ENCODE peak calls at places on chromosomes 7 and 10, in ten cellular contexts. One of them, this sample, is unnamed.

GRCh38 chr7:23654508-23654907 is 25.5 kb upstream of the FAM221A start:
- DNase-seq in GM10248: no peak
- DNase-seq in PC-9: no peak
- DNase-seq in RPMI7951: no peak
- DNase-seq in stimulated activated CD4-positive, alpha-beta T cell treated with anti-CD3 and anti-CD28 coated beads, TNF-alpha, amount 100 ng/mL, for 1 hour: no peak
- DNase-seq in activated effector memory CD4-positive, alpha-beta T cell treated with anti-CD3 and anti-CD28 coated beads, Interleukin-2, amount 50 U/mL, for 16 hours: no peak
- DNase-seq in hypothalamus: no peak
- DNase-seq in NCI-H510A treated with DMSO at 0.1 percent for 48 hours: no peak
- DNase-seq in caudate nucleus: no peak
- DNase-seq in activated T-cell treated with anti-CD3 and anti-CD28 coated beads for 1 hour: no peak
- DNase-seq in this sample: no peak

GRCh38 chr7:1385086-1385808 is 74.0 kb downstream of the MICALL2 start:
- DNase-seq in GM10248: no peak
- DNase-seq in PC-9: no peak
- DNase-seq in RPMI7951: no peak
- DNase-seq in stimulated activated CD4-positive, alpha-beta T cell treated with anti-CD3 and anti-CD28 coated beads, TNF-alpha, amount 100 ng/mL, for 1 hour: no peak
- DNase-seq in activated effector memory CD4-positive, alpha-beta T cell treated with anti-CD3 and anti-CD28 coated beads, Interleukin-2, amount 50 U/mL, for 16 hours: no peak
- DNase-seq in hypothalamus: no peak
- DNase-seq in NCI-H510A treated with DMSO at 0.1 percent for 48 hours: no peak
- DNase-seq in caudate nucleus: no peak
- DNase-seq in activated T-cell treated with anti-CD3 and anti-CD28 coated beads for 1 hour: no peak
- DNase-seq in this sample: no peak

GRCh38 chr7:89796481-89796880 is 357.8 kb upstream of the STEAP1 start:
- DNase-seq in GM10248: no peak
- DNase-seq in PC-9: no peak
- DNase-seq in RPMI7951: no peak
- DNase-seq in stimulated activated CD4-positive, alpha-beta T cell treated with anti-CD3 and anti-CD28 coated beads, TNF-alpha, amount 100 ng/mL, for 1 hour: no peak
- DNase-seq in activated effector memory CD4-positive, alpha-beta T cell treated with anti-CD3 and anti-CD28 coated beads, Interleukin-2, amount 50 U/mL, for 16 hours: no peak
- DNase-seq in hypothalamus: no peak
- DNase-seq in NCI-H510A treated with DMSO at 0.1 percent for 48 hours: no peak
- DNase-seq in caudate nucleus: no peak
- DNase-seq in activated T-cell treated with anti-CD3 and anti-CD28 coated beads for 1 hour: no peak
- DNase-seq in this sample: no peak

GRCh38 chr10:48603421-48604038 is 1.3 kb downstream of the ARHGAP22 start:
- DNase-seq in GM10248: no peak
- DNase-seq in PC-9: no peak
- DNase-seq in RPMI7951: no peak
- DNase-seq in stimulated activated CD4-positive, alpha-beta T cell treated with anti-CD3 and anti-CD28 coated beads, TNF-alpha, amount 100 ng/mL, for 1 hour: no peak
- DNase-seq in activated effector memory CD4-positive, alpha-beta T cell treated with anti-CD3 and anti-CD28 coated beads, Interleukin-2, amount 50 U/mL, for 16 hours: peak
- DNase-seq in hypothalamus: no peak
- DNase-seq in NCI-H510A treated with DMSO at 0.1 percent for 48 hours: no peak
- DNase-seq in caudate nucleus: no peak
- DNase-seq in activated T-cell treated with anti-CD3 and anti-CD28 coated beads for 1 hour: no peak
- DNase-seq in this sample: no peak

GRCh38 chr7:112449353-112449752 is 907 bp upstream of the IFRD1 start:
- DNase-seq in GM10248: peak
- DNase-seq in PC-9: peak
- DNase-seq in RPMI7951: peak
- DNase-seq in stimulated activated CD4-positive, alpha-beta T cell treated with anti-CD3 and anti-CD28 coated beads, TNF-alpha, amount 100 ng/mL, for 1 hour: no peak
- DNase-seq in activated effector memory CD4-positive, alpha-beta T cell treated with anti-CD3 and anti-CD28 coated beads, Interleukin-2, amount 50 U/mL, for 16 hours: peak
- DNase-seq in hypothalamus: no peak
- DNase-seq in NCI-H510A treated with DMSO at 0.1 percent for 48 hours: no peak
- DNase-seq in caudate nucleus: no peak
- DNase-seq in activated T-cell treated with anti-CD3 and anti-CD28 coated beads for 1 hour: peak
- DNase-seq in this sample: no peak

GRCh38 chr7:45138433-45139267 is 18.9 kb upstream of the RAMP3 start:
- DNase-seq in GM10248: no peak
- DNase-seq in PC-9: no peak
- DNase-seq in RPMI7951: no peak
- DNase-seq in stimulated activated CD4-positive, alpha-beta T cell treated with anti-CD3 and anti-CD28 coated beads, TNF-alpha, amount 100 ng/mL, for 1 hour: no peak
- DNase-seq in activated effector memory CD4-positive, alpha-beta T cell treated with anti-CD3 and anti-CD28 coated beads, Interleukin-2, amount 50 U/mL, for 16 hours: no peak
- DNase-seq in hypothalamus: no peak
- DNase-seq in NCI-H510A treated with DMSO at 0.1 percent for 48 hours: no peak
- DNase-seq in caudate nucleus: no peak
- DNase-seq in activated T-cell treated with anti-CD3 and anti-CD28 coated beads for 1 hour: no peak
- DNase-seq in this sample: no peak

GRCh38 chr7:101238226-101239182 is 902 bp upstream of the CLDN15 start:
- DNase-seq in GM10248: no peak
- DNase-seq in PC-9: no peak
- DNase-seq in RPMI7951: no peak
- DNase-seq in stimulated activated CD4-positive, alpha-beta T cell treated with anti-CD3 and anti-CD28 coated beads, TNF-alpha, amount 100 ng/mL, for 1 hour: no peak
- DNase-seq in activated effector memory CD4-positive, alpha-beta T cell treated with anti-CD3 and anti-CD28 coated beads, Interleukin-2, amount 50 U/mL, for 16 hours: no peak
- DNase-seq in hypothalamus: no peak
- DNase-seq in NCI-H510A treated with DMSO at 0.1 percent for 48 hours: no peak
- DNase-seq in caudate nucleus: no peak
- DNase-seq in activated T-cell treated with anti-CD3 and anti-CD28 coated beads for 1 hour: no peak
- DNase-seq in this sample: no peak

GRCh38 chr7:50697686-50698085 is 85.0 kb downstream of the GRB10 start:
- DNase-seq in GM10248: no peak
- DNase-seq in PC-9: no peak
- DNase-seq in RPMI7951: no peak
- DNase-seq in stimulated activated CD4-positive, alpha-beta T cell treated with anti-CD3 and anti-CD28 coated beads, TNF-alpha, amount 100 ng/mL, for 1 hour: no peak
- DNase-seq in activated effector memory CD4-positive, alpha-beta T cell treated with anti-CD3 and anti-CD28 coated beads, Interleukin-2, amount 50 U/mL, for 16 hours: no peak
- DNase-seq in hypothalamus: no peak
- DNase-seq in NCI-H510A treated with DMSO at 0.1 percent for 48 hours: no peak
- DNase-seq in caudate nucleus: no peak
- DNase-seq in activated T-cell treated with anti-CD3 and anti-CD28 coated beads for 1 hour: no peak
- DNase-seq in this sample: no peak

GRCh38 chr10:108303149-108303548 is 1138.6 kb upstream of the SORCS1 start:
- DNase-seq in GM10248: no peak
- DNase-seq in PC-9: no peak
- DNase-seq in RPMI7951: peak
- DNase-seq in stimulated activated CD4-positive, alpha-beta T cell treated with anti-CD3 and anti-CD28 coated beads, TNF-alpha, amount 100 ng/mL, for 1 hour: no peak
- DNase-seq in activated effector memory CD4-positive, alpha-beta T cell treated with anti-CD3 and anti-CD28 coated beads, Interleukin-2, amount 50 U/mL, for 16 hours: no peak
- DNase-seq in hypothalamus: no peak
- DNase-seq in NCI-H510A treated with DMSO at 0.1 percent for 48 hours: no peak
- DNase-seq in caudate nucleus: no peak
- DNase-seq in activated T-cell treated with anti-CD3 and anti-CD28 coated beads for 1 hour: no peak
- DNase-seq in this sample: no peak

GRCh38 chr10:7185367-7185690 is 225.5 kb downstream of the SFMBT2 start:
- DNase-seq in GM10248: no peak
- DNase-seq in PC-9: no peak
- DNase-seq in RPMI7951: no peak
- DNase-seq in stimulated activated CD4-positive, alpha-beta T cell treated with anti-CD3 and anti-CD28 coated beads, TNF-alpha, amount 100 ng/mL, for 1 hour: no peak
- DNase-seq in activated effector memory CD4-positive, alpha-beta T cell treated with anti-CD3 and anti-CD28 coated beads, Interleukin-2, amount 50 U/mL, for 16 hours: no peak
- DNase-seq in hypothalamus: no peak
- DNase-seq in NCI-H510A treated with DMSO at 0.1 percent for 48 hours: no peak
- DNase-seq in caudate nucleus: no peak
- DNase-seq in activated T-cell treated with anti-CD3 and anti-CD28 coated beads for 1 hour: no peak
- DNase-seq in this sample: no peak

GRCh38 chr7:116166167-116166566 is 44.2 kb upstream of the TES start:
- DNase-seq in GM10248: no peak
- DNase-seq in PC-9: no peak
- DNase-seq in RPMI7951: no peak
- DNase-seq in stimulated activated CD4-positive, alpha-beta T cell treated with anti-CD3 and anti-CD28 coated beads, TNF-alpha, amount 100 ng/mL, for 1 hour: no peak
- DNase-seq in activated effector memory CD4-positive, alpha-beta T cell treated with anti-CD3 and anti-CD28 coated beads, Interleukin-2, amount 50 U/mL, for 16 hours: no peak
- DNase-seq in hypothalamus: no peak
- DNase-seq in NCI-H510A treated with DMSO at 0.1 percent for 48 hours: no peak
- DNase-seq in caudate nucleus: no peak
- DNase-seq in activated T-cell treated with anti-CD3 and anti-CD28 coated beads for 1 hour: no peak
- DNase-seq in this sample: no peak

GRCh38 chr10:119029613-119030420 is at the start of gene NANOS1:
- DNase-seq in GM10248: no peak
- DNase-seq in PC-9: no peak
- DNase-seq in RPMI7951: no peak
- DNase-seq in stimulated activated CD4-positive, alpha-beta T cell treated with anti-CD3 and anti-CD28 coated beads, TNF-alpha, amount 100 ng/mL, for 1 hour: peak
- DNase-seq in activated effector memory CD4-positive, alpha-beta T cell treated with anti-CD3 and anti-CD28 coated beads, Interleukin-2, amount 50 U/mL, for 16 hours: peak
- DNase-seq in hypothalamus: peak
- DNase-seq in NCI-H510A treated with DMSO at 0.1 percent for 48 hours: peak
- DNase-seq in caudate nucleus: no peak
- DNase-seq in activated T-cell treated with anti-CD3 and anti-CD28 coated beads for 1 hour: no peak
- DNase-seq in this sample: no peak

GRCh38 chr10:87656431-87657072 is 3.1 kb upstream of the PAPSS2 start:
- DNase-seq in GM10248: peak
- DNase-seq in PC-9: no peak
- DNase-seq in RPMI7951: peak
- DNase-seq in stimulated activated CD4-positive, alpha-beta T cell treated with anti-CD3 and anti-CD28 coated beads, TNF-alpha, amount 100 ng/mL, for 1 hour: no peak
- DNase-seq in activated effector memory CD4-positive, alpha-beta T cell treated with anti-CD3 and anti-CD28 coated beads, Interleukin-2, amount 50 U/mL, for 16 hours: no peak
- DNase-seq in hypothalamus: no peak
- DNase-seq in NCI-H510A treated with DMSO at 0.1 percent for 48 hours: peak
- DNase-seq in caudate nucleus: no peak
- DNase-seq in activated T-cell treated with anti-CD3 and anti-CD28 coated beads for 1 hour: no peak
- DNase-seq in this sample: no peak

GRCh38 chr7:22251284-22251683 is 105.7 kb downstream of the RAPGEF5 start:
- DNase-seq in GM10248: no peak
- DNase-seq in PC-9: no peak
- DNase-seq in RPMI7951: no peak
- DNase-seq in stimulated activated CD4-positive, alpha-beta T cell treated with anti-CD3 and anti-CD28 coated beads, TNF-alpha, amount 100 ng/mL, for 1 hour: no peak
- DNase-seq in activated effector memory CD4-positive, alpha-beta T cell treated with anti-CD3 and anti-CD28 coated beads, Interleukin-2, amount 50 U/mL, for 16 hours: no peak
- DNase-seq in hypothalamus: peak
- DNase-seq in NCI-H510A treated with DMSO at 0.1 percent for 48 hours: no peak
- DNase-seq in caudate nucleus: no peak
- DNase-seq in activated T-cell treated with anti-CD3 and anti-CD28 coated beads for 1 hour: no peak
- DNase-seq in this sample: no peak

GRCh38 chr7:50805425-50806130 is 22.9 kb upstream of the GRB10 start:
- DNase-seq in GM10248: no peak
- DNase-seq in PC-9: no peak
- DNase-seq in RPMI7951: peak
- DNase-seq in stimulated activated CD4-positive, alpha-beta T cell treated with anti-CD3 and anti-CD28 coated beads, TNF-alpha, amount 100 ng/mL, for 1 hour: no peak
- DNase-seq in activated effector memory CD4-positive, alpha-beta T cell treated with anti-CD3 and anti-CD28 coated beads, Interleukin-2, amount 50 U/mL, for 16 hours: no peak
- DNase-seq in hypothalamus: no peak
- DNase-seq in NCI-H510A treated with DMSO at 0.1 percent for 48 hours: no peak
- DNase-seq in caudate nucleus: no peak
- DNase-seq in activated T-cell treated with anti-CD3 and anti-CD28 coated beads for 1 hour: no peak
- DNase-seq in this sample: peak

GRCh38 chr7:80791509-80791929 is 127.3 kb downstream of the SEMA3C start:
- DNase-seq in GM10248: no peak
- DNase-seq in PC-9: no peak
- DNase-seq in RPMI7951: no peak
- DNase-seq in stimulated activated CD4-positive, alpha-beta T cell treated with anti-CD3 and anti-CD28 coated beads, TNF-alpha, amount 100 ng/mL, for 1 hour: no peak
- DNase-seq in activated effector memory CD4-positive, alpha-beta T cell treated with anti-CD3 and anti-CD28 coated beads, Interleukin-2, amount 50 U/mL, for 16 hours: no peak
- DNase-seq in hypothalamus: no peak
- DNase-seq in NCI-H510A treated with DMSO at 0.1 percent for 48 hours: no peak
- DNase-seq in caudate nucleus: no peak
- DNase-seq in activated T-cell treated with anti-CD3 and anti-CD28 coated beads for 1 hour: no peak
- DNase-seq in this sample: no peak

GRCh38 chr10:3975016-3975415 is 190.0 kb upstream of the KLF6 start:
- DNase-seq in GM10248: no peak
- DNase-seq in PC-9: no peak
- DNase-seq in RPMI7951: no peak
- DNase-seq in stimulated activated CD4-positive, alpha-beta T cell treated with anti-CD3 and anti-CD28 coated beads, TNF-alpha, amount 100 ng/mL, for 1 hour: no peak
- DNase-seq in activated effector memory CD4-positive, alpha-beta T cell treated with anti-CD3 and anti-CD28 coated beads, Interleukin-2, amount 50 U/mL, for 16 hours: no peak
- DNase-seq in hypothalamus: no peak
- DNase-seq in NCI-H510A treated with DMSO at 0.1 percent for 48 hours: no peak
- DNase-seq in caudate nucleus: no peak
- DNase-seq in activated T-cell treated with anti-CD3 and anti-CD28 coated beads for 1 hour: no peak
- DNase-seq in this sample: no peak

GRCh38 chr10:32692174-32692573 is 246.2 kb downstream of the CCDC7 start:
- DNase-seq in GM10248: no peak
- DNase-seq in PC-9: peak
- DNase-seq in RPMI7951: peak
- DNase-seq in stimulated activated CD4-positive, alpha-beta T cell treated with anti-CD3 and anti-CD28 coated beads, TNF-alpha, amount 100 ng/mL, for 1 hour: no peak
- DNase-seq in activated effector memory CD4-positive, alpha-beta T cell treated with anti-CD3 and anti-CD28 coated beads, Interleukin-2, amount 50 U/mL, for 16 hours: no peak
- DNase-seq in hypothalamus: no peak
- DNase-seq in NCI-H510A treated with DMSO at 0.1 percent for 48 hours: no peak
- DNase-seq in caudate nucleus: no peak
- DNase-seq in activated T-cell treated with anti-CD3 and anti-CD28 coated beads for 1 hour: no peak
- DNase-seq in this sample: peak

GRCh38 chr10:124315599-124316270 is 103.0 kb downstream of the OAT start:
- DNase-seq in GM10248: no peak
- DNase-seq in PC-9: no peak
- DNase-seq in RPMI7951: peak
- DNase-seq in stimulated activated CD4-positive, alpha-beta T cell treated with anti-CD3 and anti-CD28 coated beads, TNF-alpha, amount 100 ng/mL, for 1 hour: no peak
- DNase-seq in activated effector memory CD4-positive, alpha-beta T cell treated with anti-CD3 and anti-CD28 coated beads, Interleukin-2, amount 50 U/mL, for 16 hours: no peak
- DNase-seq in hypothalamus: no peak
- DNase-seq in NCI-H510A treated with DMSO at 0.1 percent for 48 hours: no peak
- DNase-seq in caudate nucleus: no peak
- DNase-seq in activated T-cell treated with anti-CD3 and anti-CD28 coated beads for 1 hour: no peak
- DNase-seq in this sample: no peak

GRCh38 chr7:52586704-52587103 is 448.7 kb upstream of the POM121L12 start:
- DNase-seq in GM10248: no peak
- DNase-seq in PC-9: no peak
- DNase-seq in RPMI7951: no peak
- DNase-seq in stimulated activated CD4-positive, alpha-beta T cell treated with anti-CD3 and anti-CD28 coated beads, TNF-alpha, amount 100 ng/mL, for 1 hour: no peak
- DNase-seq in activated effector memory CD4-positive, alpha-beta T cell treated with anti-CD3 and anti-CD28 coated beads, Interleukin-2, amount 50 U/mL, for 16 hours: no peak
- DNase-seq in hypothalamus: no peak
- DNase-seq in NCI-H510A treated with DMSO at 0.1 percent for 48 hours: no peak
- DNase-seq in caudate nucleus: no peak
- DNase-seq in activated T-cell treated with anti-CD3 and anti-CD28 coated beads for 1 hour: no peak
- DNase-seq in this sample: no peak

GRCh38 chr7:29639887-29640600 is 76.4 kb downstream of the PRR15 start:
- DNase-seq in GM10248: no peak
- DNase-seq in PC-9: no peak
- DNase-seq in RPMI7951: no peak
- DNase-seq in stimulated activated CD4-positive, alpha-beta T cell treated with anti-CD3 and anti-CD28 coated beads, TNF-alpha, amount 100 ng/mL, for 1 hour: no peak
- DNase-seq in activated effector memory CD4-positive, alpha-beta T cell treated with anti-CD3 and anti-CD28 coated beads, Interleukin-2, amount 50 U/mL, for 16 hours: no peak
- DNase-seq in hypothalamus: peak
- DNase-seq in NCI-H510A treated with DMSO at 0.1 percent for 48 hours: peak
- DNase-seq in caudate nucleus: no peak
- DNase-seq in activated T-cell treated with anti-CD3 and anti-CD28 coated beads for 1 hour: no peak
- DNase-seq in this sample: no peak

GRCh38 chr7:41641006-41641714 is 61.7 kb downstream of the INHBA start:
- DNase-seq in GM10248: no peak
- DNase-seq in PC-9: no peak
- DNase-seq in RPMI7951: peak
- DNase-seq in stimulated activated CD4-positive, alpha-beta T cell treated with anti-CD3 and anti-CD28 coated beads, TNF-alpha, amount 100 ng/mL, for 1 hour: no peak
- DNase-seq in activated effector memory CD4-positive, alpha-beta T cell treated with anti-CD3 and anti-CD28 coated beads, Interleukin-2, amount 50 U/mL, for 16 hours: no peak
- DNase-seq in hypothalamus: no peak
- DNase-seq in NCI-H510A treated with DMSO at 0.1 percent for 48 hours: no peak
- DNase-seq in caudate nucleus: no peak
- DNase-seq in activated T-cell treated with anti-CD3 and anti-CD28 coated beads for 1 hour: no peak
- DNase-seq in this sample: no peak